ENCODE peak calls at places on chromosome 21, in eight cellular contexts. One of them, this sample, is unnamed.

GRCh38 chr21:33496345-33496744 is 4.8 kb upstream of the DNAJC28 start:
- DNase-seq in psoas muscle: no peak
- DNase-seq in tibial artery: no peak
- DNase-seq in CD8-positive, alpha-beta T cell: no peak
- DNase-seq in GM12865: no peak
- DNase-seq in GM06990: no peak
- DNase-seq in foreskin fibroblast: no peak
- DNase-seq in breast epithelium: no peak
- DNase-seq in this sample: no peak

GRCh38 chr21:18369115-18369514 is 34.5 kb downstream of the TMPRSS15 start:
- DNase-seq in GM06990: no peak
- DNase-seq in tibial artery: no peak
- DNase-seq in psoas muscle: no peak
- DNase-seq in GM12865: peak; percentile 6
- DNase-seq in foreskin fibroblast: no peak
- DNase-seq in CD8-positive, alpha-beta T cell: no peak
- DNase-seq in breast epithelium: no peak
- DNase-seq in this sample: no peak

GRCh38 chr21:31491617-31492016 is 147.6 kb upstream of the TIAM1 start:
- DNase-seq in GM12865: no peak
- DNase-seq in foreskin fibroblast: no peak
- DNase-seq in tibial artery: no peak
- DNase-seq in breast epithelium: no peak
- DNase-seq in GM06990: no peak
- DNase-seq in CD8-positive, alpha-beta T cell: no peak
- DNase-seq in psoas muscle: no peak
- DNase-seq in this sample: no peak

GRCh38 chr21:33057385-33057940 is 12.5 kb upstream of the OLIG1 start:
- DNase-seq in foreskin fibroblast: no peak
- DNase-seq in tibial artery: no peak
- DNase-seq in psoas muscle: no peak
- DNase-seq in CD8-positive, alpha-beta T cell: no peak
- DNase-seq in GM12865: no peak
- DNase-seq in GM06990: no peak
- DNase-seq in breast epithelium: no peak
- DNase-seq in this sample: no peak

GRCh38 chr21:38254970-38255369 is 1.8 kb upstream of the KCNJ15 start:
- DNase-seq in GM06990: no peak
- DNase-seq in psoas muscle: no peak
- DNase-seq in GM12865: no peak
- DNase-seq in foreskin fibroblast: no peak
- DNase-seq in breast epithelium: no peak
- DNase-seq in tibial artery: no peak
- DNase-seq in CD8-positive, alpha-beta T cell: no peak
- DNase-seq in this sample: no peak

GRCh38 chr21:15221799-15222386 is 157.1 kb upstream of the NRIP1 start:
- DNase-seq in CD8-positive, alpha-beta T cell: no peak
- DNase-seq in tibial artery: no peak
- DNase-seq in GM06990: no peak
- DNase-seq in breast epithelium: no peak
- DNase-seq in GM12865: peak; percentile 35
- DNase-seq in foreskin fibroblast: peak; percentile 22
- DNase-seq in psoas muscle: peak; percentile 50
- DNase-seq in this sample: no peak

GRCh38 chr21:28018741-28019669 is 973.7 kb downstream of the LTN1 start:
- DNase-seq in tibial artery: no peak
- DNase-seq in foreskin fibroblast: no peak
- DNase-seq in breast epithelium: no peak
- DNase-seq in psoas muscle: peak; percentile 15
- DNase-seq in GM06990: peak; percentile 22
- DNase-seq in GM12865: peak; percentile 72
- DNase-seq in CD8-positive, alpha-beta T cell: no peak
- DNase-seq in this sample: no peak

GRCh38 chr21:28822882-28823335 is 169.8 kb downstream of the LTN1 start:
- DNase-seq in foreskin fibroblast: peak; percentile 83
- DNase-seq in tibial artery: no peak
- DNase-seq in psoas muscle: no peak
- DNase-seq in GM06990: no peak
- DNase-seq in CD8-positive, alpha-beta T cell: no peak
- DNase-seq in breast epithelium: no peak
- DNase-seq in GM12865: no peak
- DNase-seq in this sample: peak; percentile 56

GRCh38 chr21:42830456-42831455 is 48.6 kb downstream of the WDR4 start:
- DNase-seq in tibial artery: no peak
- DNase-seq in CD8-positive, alpha-beta T cell: no peak
- DNase-seq in psoas muscle: no peak
- DNase-seq in GM06990: no peak
- DNase-seq in foreskin fibroblast: no peak
- DNase-seq in breast epithelium: no peak
- DNase-seq in GM12865: no peak
- DNase-seq in this sample: peak; percentile 73
- TF ChIP-seq CTCF in tibial artery: no peak
- TF ChIP-seq CTCF in CD8-positive, alpha-beta T cell: no peak
- TF ChIP-seq CTCF in psoas muscle: no peak
- TF ChIP-seq CTCF in GM06990: peak; percentile 17
- TF ChIP-seq CTCF in foreskin fibroblast: no peak
- TF ChIP-seq CTCF in breast epithelium: no peak
- TF ChIP-seq CTCF in GM12865: no peak
- TF ChIP-seq CTCF in this sample: no peak

GRCh38 chr21:36186506-36187399 is 30.1 kb downstream of the DOP1B start:
- DNase-seq in tibial artery: no peak
- DNase-seq in foreskin fibroblast: no peak
- DNase-seq in breast epithelium: no peak
- DNase-seq in GM12865: no peak
- DNase-seq in GM06990: no peak
- DNase-seq in CD8-positive, alpha-beta T cell: no peak
- DNase-seq in psoas muscle: no peak
- DNase-seq in this sample: no peak

GRCh38 chr21:36185498-36185897 is 28.9 kb downstream of the DOP1B start:
- DNase-seq in psoas muscle: no peak
- DNase-seq in GM06990: no peak
- DNase-seq in GM12865: no peak
- DNase-seq in CD8-positive, alpha-beta T cell: no peak
- DNase-seq in tibial artery: no peak
- DNase-seq in breast epithelium: no peak
- DNase-seq in foreskin fibroblast: no peak
- DNase-seq in this sample: no peak

GRCh38 chr21:36190736-36191135 is 34.1 kb downstream of the DOP1B start:
- DNase-seq in psoas muscle: no peak
- DNase-seq in GM06990: no peak
- DNase-seq in GM12865: no peak
- DNase-seq in foreskin fibroblast: no peak
- DNase-seq in tibial artery: no peak
- DNase-seq in breast epithelium: no peak
- DNase-seq in CD8-positive, alpha-beta T cell: no peak
- DNase-seq in this sample: no peak

GRCh38 chr21:36188937-36189336 is 32.3 kb downstream of the DOP1B start:
- DNase-seq in tibial artery: no peak
- DNase-seq in GM06990: no peak
- DNase-seq in foreskin fibroblast: no peak
- DNase-seq in psoas muscle: no peak
- DNase-seq in breast epithelium: no peak
- DNase-seq in CD8-positive, alpha-beta T cell: no peak
- DNase-seq in GM12865: no peak
- DNase-seq in this sample: no peak

GRCh38 chr21:36188081-36188681 is 31.6 kb downstream of the DOP1B start:
- DNase-seq in tibial artery: no peak
- DNase-seq in CD8-positive, alpha-beta T cell: no peak
- DNase-seq in breast epithelium: peak; percentile 24
- DNase-seq in GM12865: no peak
- DNase-seq in foreskin fibroblast: no peak
- DNase-seq in GM06990: no peak
- DNase-seq in psoas muscle: no peak
- DNase-seq in this sample: peak; percentile 32
- H3K4me3 ChIP-seq in tibial artery: no peak overlapping the region
- H3K4me3 ChIP-seq in CD8-positive, alpha-beta T cell: no peak overlapping the region
- H3K4me3 ChIP-seq in breast epithelium: no peak overlapping the region
- H3K4me3 ChIP-seq in GM12865: no peak overlapping the region
- H3K4me3 ChIP-seq in foreskin fibroblast: no peak overlapping the region
- H3K4me3 ChIP-seq in GM06990: no peak overlapping the region
- H3K4me3 ChIP-seq in psoas muscle: peak overlapping the region; percentile 3
- H3K4me3 ChIP-seq in this sample: no peak overlapping the region

DNA sequence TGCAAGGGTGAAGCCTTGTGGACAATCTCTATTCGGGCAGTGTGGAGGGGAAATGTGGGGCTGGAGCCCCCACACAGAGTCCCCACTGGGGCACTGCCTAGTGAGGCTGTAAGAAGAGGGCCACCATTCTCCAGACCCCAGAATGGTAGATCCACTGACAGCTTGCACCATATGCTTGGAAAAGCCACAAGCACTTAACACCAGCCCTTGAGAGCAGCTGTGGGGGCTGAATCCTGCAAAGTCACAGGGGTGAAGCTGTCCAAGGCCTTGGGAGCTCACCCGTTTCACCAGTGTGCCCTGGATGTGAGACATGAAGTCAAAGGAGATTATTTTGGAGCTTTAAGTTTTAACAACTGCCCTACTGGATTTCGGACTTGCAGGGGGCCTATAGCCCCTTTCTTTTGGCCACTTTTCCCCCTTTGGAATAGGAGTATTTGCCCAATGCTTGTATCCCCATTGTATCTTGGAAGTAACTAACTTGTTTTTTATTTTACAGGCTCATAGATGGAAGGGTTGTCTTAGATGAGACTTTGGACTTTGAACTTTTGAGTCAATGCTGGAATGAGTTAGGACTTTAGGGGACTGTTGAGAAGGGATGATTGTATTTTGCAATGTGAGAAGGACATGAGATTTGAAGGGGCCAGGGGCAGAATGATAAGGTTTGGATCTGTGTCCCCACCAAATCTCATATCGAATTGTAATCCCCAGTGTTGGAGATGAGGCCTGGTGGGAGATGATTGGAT is 16.3 kb upstream of the COL6A1 start:
- DNase-seq in foreskin fibroblast: no peak
- DNase-seq in GM06990: no peak
- DNase-seq in CD8-positive, alpha-beta T cell: no peak
- DNase-seq in psoas muscle: no peak
- DNase-seq in GM12865: no peak
- DNase-seq in breast epithelium: no peak
- DNase-seq in tibial artery: no peak
- DNase-seq in this sample: peak; percentile 50
- TF ChIP-seq CTCF in foreskin fibroblast: no peak
- TF ChIP-seq CTCF in GM06990: no peak
- TF ChIP-seq CTCF in CD8-positive, alpha-beta T cell: no peak
- TF ChIP-seq CTCF in psoas muscle: no peak
- TF ChIP-seq CTCF in GM12865: no peak
- TF ChIP-seq CTCF in breast epithelium: no peak
- TF ChIP-seq CTCF in tibial artery: no peak
- TF ChIP-seq CTCF in this sample: no peak

GRCh38 chr21:25911730-25912401 is 177.1 kb downstream of the GABPA start:
- DNase-seq in breast epithelium: no peak
- DNase-seq in CD8-positive, alpha-beta T cell: no peak
- DNase-seq in tibial artery: no peak
- DNase-seq in psoas muscle: no peak
- DNase-seq in GM12865: no peak
- DNase-seq in GM06990: no peak
- DNase-seq in foreskin fibroblast: no peak
- DNase-seq in this sample: no peak
- H3K4me3 ChIP-seq in breast epithelium: no peak overlapping the region
- H3K4me3 ChIP-seq in CD8-positive, alpha-beta T cell: no peak overlapping the region
- H3K4me3 ChIP-seq in tibial artery: no peak overlapping the region
- H3K4me3 ChIP-seq in psoas muscle: no peak overlapping the region
- H3K4me3 ChIP-seq in GM12865: no peak overlapping the region
- H3K4me3 ChIP-seq in GM06990: no peak overlapping the region
- H3K4me3 ChIP-seq in foreskin fibroblast: no peak overlapping the region
- H3K4me3 ChIP-seq in this sample: no peak overlapping the region

GRCh38 chr21:25638634-25639166 is 358 bp upstream of the JAM2 start:
- DNase-seq in GM06990: peak; percentile 20
- DNase-seq in psoas muscle: no peak
- DNase-seq in GM12865: peak; percentile 29
- DNase-seq in tibial artery: no peak
- DNase-seq in foreskin fibroblast: no peak
- DNase-seq in CD8-positive, alpha-beta T cell: no peak
- DNase-seq in breast epithelium: no peak
- DNase-seq in this sample: no peak

GRCh38 chr21:25639167-25639921 is at the start of gene JAM2:
- DNase-seq in psoas muscle: peak; percentile 47
- DNase-seq in foreskin fibroblast: no peak
- DNase-seq in GM06990: peak; percentile 78
- DNase-seq in tibial artery: peak; percentile 67
- DNase-seq in breast epithelium: peak; percentile 23
- DNase-seq in GM12865: peak; percentile 65
- DNase-seq in CD8-positive, alpha-beta T cell: peak; percentile 37
- DNase-seq in this sample: no peak

GRCh38 chr21:25640671-25641292 is 1.7 kb downstream of the JAM2 start:
- DNase-seq in GM06990: no peak
- DNase-seq in tibial artery: no peak
- DNase-seq in foreskin fibroblast: no peak
- DNase-seq in CD8-positive, alpha-beta T cell: no peak
- DNase-seq in breast epithelium: no peak
- DNase-seq in GM12865: no peak
- DNase-seq in psoas muscle: no peak
- DNase-seq in this sample: no peak

GRCh38 chr21:25637846-25638245 is 1.2 kb upstream of the JAM2 start:
- DNase-seq in CD8-positive, alpha-beta T cell: no peak
- DNase-seq in psoas muscle: no peak
- DNase-seq in foreskin fibroblast: no peak
- DNase-seq in tibial artery: no peak
- DNase-seq in breast epithelium: no peak
- DNase-seq in GM06990: no peak
- DNase-seq in GM12865: no peak
- DNase-seq in this sample: no peak

GRCh38 chr21:25639922-25640670 is 1.0 kb downstream of the JAM2 start:
- DNase-seq in GM12865: peak; percentile 16
- DNase-seq in tibial artery: no peak
- DNase-seq in foreskin fibroblast: no peak
- DNase-seq in CD8-positive, alpha-beta T cell: no peak
- DNase-seq in GM06990: no peak
- DNase-seq in psoas muscle: peak; percentile 23
- DNase-seq in breast epithelium: no peak
- DNase-seq in this sample: no peak
- TF ChIP-seq CTCF in GM12865: no peak
- TF ChIP-seq CTCF in tibial artery: no peak
- TF ChIP-seq CTCF in foreskin fibroblast: no peak
- TF ChIP-seq CTCF in CD8-positive, alpha-beta T cell: no peak
- TF ChIP-seq CTCF in GM06990: no peak
- TF ChIP-seq CTCF in psoas muscle: no peak
- TF ChIP-seq CTCF in breast epithelium: no peak
- TF ChIP-seq CTCF in this sample: no peak

DNA sequence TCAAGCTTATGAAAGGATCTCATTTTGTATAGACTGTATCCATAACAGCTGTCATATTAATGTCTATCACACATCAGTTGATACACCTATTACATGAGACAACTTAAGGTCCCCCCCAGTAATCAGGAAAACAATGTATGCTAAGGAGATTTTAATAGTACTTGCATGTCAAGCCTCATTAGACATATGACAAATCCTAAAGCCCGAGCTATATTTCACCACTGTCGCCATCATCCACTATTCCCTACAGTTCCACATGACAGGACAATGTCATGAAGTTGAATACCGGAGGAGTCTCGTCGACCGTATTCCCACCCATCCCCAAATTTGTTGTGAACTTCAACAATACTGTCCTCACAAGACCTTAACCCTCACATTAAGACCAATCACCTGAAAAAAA is 3.4 kb downstream of the HMGN1 start:
- DNase-seq in GM12865: no peak
- DNase-seq in CD8-positive, alpha-beta T cell: no peak
- DNase-seq in psoas muscle: no peak
- DNase-seq in breast epithelium: no peak
- DNase-seq in tibial artery: no peak
- DNase-seq in GM06990: no peak
- DNase-seq in foreskin fibroblast: no peak
- DNase-seq in this sample: no peak
- H3K4me3 ChIP-seq in GM12865: no peak overlapping the region
- H3K4me3 ChIP-seq in CD8-positive, alpha-beta T cell: no peak overlapping the region
- H3K4me3 ChIP-seq in psoas muscle: no peak overlapping the region
- H3K4me3 ChIP-seq in breast epithelium: no peak overlapping the region
- H3K4me3 ChIP-seq in tibial artery: no peak overlapping the region
- H3K4me3 ChIP-seq in GM06990: no peak overlapping the region
- H3K4me3 ChIP-seq in foreskin fibroblast: no peak overlapping the region
- H3K4me3 ChIP-seq in this sample: no peak overlapping the region

This sample was measured in lower leg skin.